ENCODE peak calls at places on chromosomes 11 and 22, in nine cellular contexts. I, H, E, P, U, Z, W, L and G are unnamed samples. For H3K9me3, H3K27me3 and H3K36me3, the result is how much of the 10 kb centered on the place peaks cover.

GRCh38 chr11:126419801-126420729 is 64.6 kb downstream of the ST3GAL4 start:
- DNase-seq in I (peak), H (no peak), E (no peak), P (no peak), U (no peak), Z (no peak), W (no peak), L (no peak), G (no peak)

GRCh38 chr11:38814670-38815069 is 2216.6 kb upstream of the RAG2 start:
- DNase-seq in I (peak), H (no peak), E (no peak), P (no peak), U (no peak), Z (no peak), W (no peak), L (no peak), G (no peak)

GRCh38 chr11:46009647-46010046 is 87.2 kb downstream of the LARGE2 start:
- DNase-seq in I (no peak), H (no peak), E (no peak), P (no peak), U (no peak), Z (no peak), W (no peak), L (no peak), G (no peak)

GRCh38 chr22:50469377-50470305 is 5.2 kb downstream of the SBF1 start:
- DNase-seq in I (peak), H (no peak), E (peak), P (peak), U (peak), Z (peak), W (peak), L (no peak), G (no peak)

GRCh38 chr11:120307476-120307875 is 17.6 kb upstream of the TLCD5 start:
- DNase-seq in I (no peak), H (no peak), E (no peak), P (no peak), U (no peak), Z (no peak), W (no peak), L (no peak), G (no peak)

GRCh38 chr11:721913-722811 is 16.1 kb downstream of the EPS8L2 start:
- DNase-seq in I (no peak), H (no peak), E (no peak), P (no peak), U (no peak), Z (peak), W (peak), L (no peak), G (no peak)

GRCh38 chr22:37309221-37310074 is 27.1 kb downstream of the CYTH4 start:
- DNase-seq in I (no peak), H (no peak), E (no peak), P (no peak), U (no peak), Z (no peak), W (peak), L (no peak), G (no peak)

GRCh38 chr11:94768602-94769511 is 701 bp downstream of the AMOTL1 start:
- DNase-seq in I (peak), H (peak), E (peak), P (peak), U (peak), Z (no peak), W (no peak), L (no peak), G (peak)

GRCh38 chr11:93529707-93530467 is 13.3 kb downstream of the SMCO4 start:
- DNase-seq in I (peak), H (peak), E (no peak), P (no peak), U (no peak), Z (no peak), W (no peak), L (no peak), G (no peak)

GRCh38 chr11:117479372-117479771 is 151.7 kb downstream of the CEP164 start:
- DNase-seq in I (no peak), H (no peak), E (no peak), P (peak), U (no peak), Z (no peak), W (no peak), L (no peak), G (peak)

GRCh38 chr11:122981388-122982264 is at the start of gene BSX:
- DNase-seq in I (peak), H (peak), E (peak), P (peak), U (peak), Z (peak), W (peak), L (no peak), G (peak)

GRCh38 chr22:24688294-24688693 is 85.3 kb downstream of the GGT1 start:
- DNase-seq in I (no peak), H (no peak), E (no peak), P (no peak), U (no peak), Z (no peak), W (no peak), L (no peak), G (no peak)

DNA sequence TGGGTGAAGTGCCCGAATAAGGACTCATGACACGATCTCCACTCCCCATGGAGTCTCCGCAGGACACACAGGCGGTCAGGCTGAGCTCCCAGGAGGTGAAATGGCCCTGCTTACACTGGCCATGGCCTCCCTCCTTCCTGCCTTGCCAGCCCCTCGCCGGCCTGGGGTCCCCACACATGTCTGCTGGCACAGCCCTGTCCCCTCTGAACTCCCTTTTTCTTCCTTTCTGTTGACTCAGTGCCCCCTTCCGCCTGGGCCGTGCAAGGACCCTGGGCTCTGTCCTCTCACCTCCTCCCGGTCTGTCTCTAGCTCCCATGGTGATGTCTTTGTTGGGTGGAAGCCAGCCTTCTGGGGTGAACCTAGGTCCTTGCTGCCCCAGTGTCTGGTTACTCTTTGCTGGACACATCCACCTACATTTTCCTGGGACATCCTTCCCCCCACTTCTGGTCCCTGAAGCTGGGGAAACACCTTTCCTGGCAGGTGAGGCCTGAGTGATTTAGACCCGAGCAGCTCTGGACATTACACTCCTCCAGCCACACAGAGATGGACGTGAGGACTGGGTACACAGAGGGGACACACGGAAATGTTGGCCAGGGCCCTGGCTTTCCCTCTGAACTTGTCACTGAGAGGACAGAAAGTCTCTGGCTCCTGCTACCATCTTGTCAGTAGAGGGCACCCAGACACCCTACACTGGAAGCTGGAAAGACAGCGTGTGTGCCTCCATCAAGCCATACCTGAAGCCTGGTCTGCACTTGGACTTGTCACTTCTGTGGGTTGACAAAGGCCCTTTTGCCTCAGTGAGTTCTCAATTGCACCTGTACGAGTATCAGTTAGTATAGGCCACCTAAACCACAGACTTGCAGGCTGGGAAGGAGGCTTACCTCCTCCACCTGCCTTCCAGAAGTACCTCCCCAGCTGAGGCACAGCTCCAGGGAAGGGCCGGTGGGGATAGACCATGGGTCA is 864.3 kb downstream of the TBC1D22A start:
- DNase-seq in I (no peak), H (no peak), E (peak), P (peak), U (no peak), Z (no peak), W (no peak), L (no peak), G (no peak)
- H3K9me3 ChIP-seq in I (half or more), H (under half), E (under half), P (under half), U (under half), Z (under half), W (under half), L (under half), G (under half)

DNA sequence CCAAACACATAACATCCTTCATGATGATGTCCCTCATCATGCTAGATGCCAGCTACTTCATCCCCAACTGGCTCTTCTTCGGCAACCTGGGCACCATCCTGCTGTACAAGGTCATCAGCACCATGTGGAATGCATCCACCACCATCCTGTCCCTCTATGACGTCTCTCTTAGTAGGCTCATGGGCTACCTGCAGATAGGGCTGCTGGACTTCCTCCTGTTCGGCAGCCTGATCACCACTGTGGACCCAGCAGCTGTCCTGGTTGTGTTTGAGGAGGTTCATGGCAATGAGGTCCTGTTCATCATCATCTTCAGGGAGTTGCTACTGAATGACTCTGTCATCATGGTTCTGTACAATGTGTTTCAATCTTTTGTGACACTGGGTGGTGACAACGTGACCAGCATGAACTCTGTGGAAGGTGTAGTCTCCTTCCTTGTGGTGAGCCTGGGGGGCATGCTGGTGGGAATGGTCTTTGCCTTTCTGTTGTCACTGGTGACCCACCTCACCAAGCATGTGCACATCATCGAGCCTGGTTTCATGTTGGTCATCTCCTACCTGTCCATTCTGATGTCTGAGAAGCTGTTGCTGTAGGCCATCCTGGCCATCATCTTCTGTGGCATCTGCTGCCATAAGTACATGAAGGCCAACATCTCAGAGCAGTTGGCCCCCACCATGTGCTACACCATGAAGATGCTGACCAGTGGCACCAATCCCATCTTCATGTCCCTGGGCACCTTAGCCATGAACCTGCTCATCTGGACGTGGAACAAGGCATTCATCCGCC is 120.7 kb upstream of the SERPIND1 start:
- DNase-seq in I (no peak), H (no peak), E (no peak), P (no peak), U (no peak), Z (no peak), W (no peak), L (no peak), G (no peak)
- H3K27me3 ChIP-seq in I (under half), H (under half), E (under half), P (under half), U (under half), Z (under half), W (under half), L (under half), G (under half)

GRCh38 chr11:70433526-70433925 is 35.2 kb downstream of the CTTN start:
- DNase-seq in I (no peak), H (no peak), E (no peak), P (no peak), U (no peak), Z (no peak), W (no peak), L (no peak), G (no peak)

GRCh38 chr11:70432065-70432464 is 33.7 kb downstream of the CTTN start:
- DNase-seq in I (no peak), H (no peak), E (no peak), P (no peak), U (no peak), Z (no peak), W (no peak), L (no peak), G (no peak)

GRCh38 chr11:70432580-70432979 is 34.3 kb downstream of the CTTN start:
- DNase-seq in I (no peak), H (no peak), E (no peak), P (no peak), U (no peak), Z (no peak), W (no peak), L (no peak), G (no peak)

GRCh38 chr11:70433966-70434812 is 35.9 kb downstream of the CTTN start:
- DNase-seq in I (no peak), H (no peak), E (no peak), P (no peak), U (no peak), Z (no peak), W (no peak), L (no peak), G (no peak)

DNA sequence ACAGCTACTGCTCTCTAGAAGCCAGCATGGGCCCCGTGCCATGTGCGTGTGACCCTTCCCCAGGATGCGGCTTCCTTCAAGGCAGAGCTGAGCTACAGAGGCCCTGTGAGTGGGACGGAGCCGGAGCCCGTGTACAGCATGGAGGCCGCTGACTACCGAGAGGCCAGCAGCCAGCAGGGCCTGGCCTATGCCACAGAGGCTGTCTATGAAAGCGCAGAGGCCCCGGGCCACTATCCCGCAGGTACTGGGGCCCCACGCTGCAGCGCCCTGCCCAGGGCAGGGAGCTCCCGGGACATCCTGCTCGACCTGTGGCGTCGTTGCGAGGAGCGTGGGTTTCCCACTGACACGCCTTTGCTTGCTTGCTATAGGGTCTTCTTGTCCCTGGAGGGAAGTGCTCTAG is 34.7 kb downstream of the CTTN start:
- DNase-seq in I (no peak), H (no peak), E (no peak), P (no peak), U (no peak), Z (no peak), W (no peak), L (no peak), G (peak)
- H3K36me3 ChIP-seq in I (half or more), H (half or more), E (under half), P (half or more), U (half or more), Z (under half), W (under half), L (half or more), G (under half)

GRCh38 chr22:47218671-47219070 is 456.2 kb downstream of the TBC1D22A start:
- DNase-seq in I (no peak), H (no peak), E (peak), P (peak), U (peak), Z (peak), W (no peak), L (no peak), G (no peak)
- H3K9me3 ChIP-seq in I (under half), H (under half), E (under half), P (under half), U (under half), Z (under half), W (under half), L (under half), G (under half)

DNA sequence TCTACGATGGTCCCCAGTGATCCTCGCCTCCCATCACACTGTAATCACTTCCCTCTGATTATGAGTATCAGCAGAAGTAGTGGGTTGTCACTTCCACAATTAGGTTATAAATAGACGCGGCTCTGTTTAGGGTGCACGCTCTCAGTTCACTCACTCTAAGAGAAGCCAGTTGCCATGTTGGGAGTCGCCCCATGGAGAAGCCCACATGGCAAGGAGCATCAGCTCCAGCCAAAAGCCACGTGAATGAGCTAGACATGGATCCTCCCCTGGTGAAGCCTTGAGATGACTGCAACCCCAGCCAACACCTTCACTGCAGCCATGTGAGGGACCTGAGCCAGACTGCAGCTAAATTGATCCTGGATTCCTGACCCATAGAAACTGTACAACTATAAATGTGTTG is 26.4 kb upstream of the MYOD1 start:
- DNase-seq in I (no peak), H (no peak), E (no peak), P (no peak), U (no peak), Z (no peak), W (no peak), L (no peak), G (no peak)
- H3K27me3 ChIP-seq in I (under half), H (under half), E (under half), P (half or more), U (under half), Z (under half), W (under half), L (under half), G (under half)

GRCh38 chr22:20456722-20457076 is 19.1 kb upstream of the SCARF2 start:
- DNase-seq in I (no peak), H (no peak), E (no peak), P (no peak), U (no peak), Z (no peak), W (no peak), L (no peak), G (no peak)

GRCh38 chr22:20459862-20460261 is 22.2 kb upstream of the SCARF2 start:
- DNase-seq in I (no peak), H (no peak), E (no peak), P (no peak), U (no peak), Z (no peak), W (no peak), L (no peak), G (no peak)

GRCh38 chr22:20458530-20459151 is 21.0 kb upstream of the SCARF2 start:
- DNase-seq in I (no peak), H (no peak), E (no peak), P (no peak), U (no peak), Z (no peak), W (no peak), L (no peak), G (no peak)

GRCh38 chr22:20457506-20458240 is 20.0 kb upstream of the SCARF2 start:
- DNase-seq in I (no peak), H (no peak), E (no peak), P (no peak), U (no peak), Z (no peak), W (no peak), L (no peak), G (peak)

GRCh38 chr22:20459152-20459542 is 21.5 kb upstream of the SCARF2 start:
- DNase-seq in I (no peak), H (no peak), E (no peak), P (peak), U (no peak), Z (no peak), W (no peak), L (no peak), G (no peak)
- H3K36me3 ChIP-seq in I (under half), H (under half), E (under half), P (under half), U (under half), Z (under half), W (under half), L (under half), G (under half)

GRCh38 chr11:115921540-115921939 is 417.3 kb upstream of the CADM1 start:
- DNase-seq in I (no peak), H (no peak), E (no peak), P (no peak), U (no peak), Z (no peak), W (no peak), L (no peak), G (no peak)
- H3K9me3 ChIP-seq in I (under half), H (under half), E (under half), P (under half), U (under half), Z (under half), W (under half), L (under half), G (under half)